ENCODE peak calls at places on chromosomes 4 and X, in four cellular contexts. One of them, this sample, is unnamed.

GRCh38 chrX:40552768-40553167 is 28.0 kb upstream of the ATP6AP2 start:
- DNase-seq in activated CD4-positive, alpha-beta T cell treated with anti-CD3 and anti-CD28 coated beads for 48 hours: no peak
- DNase-seq in HT1080: no peak
- DNase-seq in mucosa of gallbladder: no peak
- DNase-seq in this sample: peak

GRCh38 chr4:78432896-78433295 is 118.7 kb upstream of the ANXA3 start:
- DNase-seq in activated CD4-positive, alpha-beta T cell treated with anti-CD3 and anti-CD28 coated beads for 48 hours: no peak
- DNase-seq in HT1080: peak
- DNase-seq in mucosa of gallbladder: no peak
- DNase-seq in this sample: no peak

GRCh38 chr4:165175879-165176278 is 31.5 kb upstream of the KLHL2 start:
- DNase-seq in activated CD4-positive, alpha-beta T cell treated with anti-CD3 and anti-CD28 coated beads for 48 hours: no peak
- DNase-seq in HT1080: no peak
- DNase-seq in mucosa of gallbladder: no peak
- DNase-seq in this sample: no peak

GRCh38 chr4:109801895-109802319 is at the start of gene CFI:
- DNase-seq in activated CD4-positive, alpha-beta T cell treated with anti-CD3 and anti-CD28 coated beads for 48 hours: no peak
- DNase-seq in HT1080: peak
- DNase-seq in mucosa of gallbladder: no peak
- DNase-seq in this sample: no peak

GRCh38 chr4:8731364-8731763 is 138.8 kb downstream of the CPZ start:
- DNase-seq in activated CD4-positive, alpha-beta T cell treated with anti-CD3 and anti-CD28 coated beads for 48 hours: no peak
- DNase-seq in HT1080: no peak
- DNase-seq in mucosa of gallbladder: no peak
- DNase-seq in this sample: no peak

GRCh38 chrX:44903107-44903506 is 30.1 kb downstream of the KDM6A start:
- DNase-seq in activated CD4-positive, alpha-beta T cell treated with anti-CD3 and anti-CD28 coated beads for 48 hours: peak
- DNase-seq in HT1080: peak
- DNase-seq in mucosa of gallbladder: no peak
- DNase-seq in this sample: peak

GRCh38 chrX:44234541-44234940 is 108.9 kb downstream of the EFHC2 start:
- DNase-seq in activated CD4-positive, alpha-beta T cell treated with anti-CD3 and anti-CD28 coated beads for 48 hours: no peak
- DNase-seq in HT1080: no peak
- DNase-seq in mucosa of gallbladder: no peak
- DNase-seq in this sample: no peak

GRCh38 chr4:6044805-6045204 is 26.6 kb upstream of the C4orf50 start:
- DNase-seq in activated CD4-positive, alpha-beta T cell treated with anti-CD3 and anti-CD28 coated beads for 48 hours: no peak
- DNase-seq in HT1080: no peak
- DNase-seq in mucosa of gallbladder: no peak
- DNase-seq in this sample: no peak

GRCh38 chrX:109714340-109714958 is 18.6 kb downstream of the ACSL4 start:
- DNase-seq in activated CD4-positive, alpha-beta T cell treated with anti-CD3 and anti-CD28 coated beads for 48 hours: no peak
- DNase-seq in HT1080: peak
- DNase-seq in mucosa of gallbladder: no peak
- DNase-seq in this sample: no peak

GRCh38 chrX:51608766-51609165 is 9.9 kb downstream of the CENPVL3 start:
- DNase-seq in activated CD4-positive, alpha-beta T cell treated with anti-CD3 and anti-CD28 coated beads for 48 hours: no peak
- DNase-seq in HT1080: peak
- DNase-seq in mucosa of gallbladder: no peak
- DNase-seq in this sample: no peak

GRCh38 chr4:55183926-55184599 is 58.7 kb upstream of the KDR start:
- DNase-seq in activated CD4-positive, alpha-beta T cell treated with anti-CD3 and anti-CD28 coated beads for 48 hours: peak
- DNase-seq in HT1080: peak
- DNase-seq in mucosa of gallbladder: no peak
- DNase-seq in this sample: no peak

GRCh38 chr4:41822326-41822725 is 73.8 kb upstream of the PHOX2B start:
- DNase-seq in activated CD4-positive, alpha-beta T cell treated with anti-CD3 and anti-CD28 coated beads for 48 hours: no peak
- DNase-seq in HT1080: no peak
- DNase-seq in mucosa of gallbladder: no peak
- DNase-seq in this sample: no peak

GRCh38 chr4:71206763-71207162 is 132.1 kb upstream of the SLC4A4 start:
- DNase-seq in activated CD4-positive, alpha-beta T cell treated with anti-CD3 and anti-CD28 coated beads for 48 hours: no peak
- DNase-seq in HT1080: no peak
- DNase-seq in mucosa of gallbladder: no peak
- DNase-seq in this sample: no peak

GRCh38 chr4:2103843-2104547 is 44.9 kb downstream of the NAT8L start:
- DNase-seq in activated CD4-positive, alpha-beta T cell treated with anti-CD3 and anti-CD28 coated beads for 48 hours: no peak
- DNase-seq in HT1080: no peak
- DNase-seq in mucosa of gallbladder: no peak
- DNase-seq in this sample: peak

GRCh38 chrX:45537936-45538335 is 337.3 kb upstream of the DIPK2B start:
- DNase-seq in activated CD4-positive, alpha-beta T cell treated with anti-CD3 and anti-CD28 coated beads for 48 hours: no peak
- DNase-seq in HT1080: no peak
- DNase-seq in mucosa of gallbladder: no peak
- DNase-seq in this sample: no peak

GRCh38 chr4:22850055-22850454 is 157.3 kb downstream of the GBA3 start:
- DNase-seq in activated CD4-positive, alpha-beta T cell treated with anti-CD3 and anti-CD28 coated beads for 48 hours: no peak
- DNase-seq in HT1080: no peak
- DNase-seq in mucosa of gallbladder: no peak
- DNase-seq in this sample: no peak